ENCODE peak calls at places on chromosomes 11 and 22, in eight cellular contexts. T is RWPE1; E is kidney; F is CD8-positive, alpha-beta T cell; D is fibroblast of the aortic adventitia; Z is AG10803; A is spleen; J is neural progenitor cell. K is an unnamed sample.

GRCh38 chr11:69950621-69951020 is 127.5 kb upstream of the ANO1 start:
- DNase-seq in E (peak), T (no peak), A (no peak), D (no peak), F (no peak), Z (no peak), J (no peak), K (no peak)

GRCh38 chr11:62922653-62923371 is 1.6 kb upstream of the CHRM1 start:
- DNase-seq in D (no peak), Z (no peak), A (no peak), T (no peak), F (no peak), E (peak), J (peak), K (no peak)

GRCh38 chr11:6251120-6251733 is 8.4 kb upstream of the CCKBR start:
- DNase-seq in T (peak), D (peak), Z (peak), E (peak), J (peak), F (peak), A (peak), K (no peak)

GRCh38 chr11:132056689-132057088 is 686.3 kb downstream of the NTM start:
- DNase-seq in T (no peak), Z (peak), D (peak), A (no peak), F (no peak), E (no peak), J (no peak), K (no peak)

GRCh38 chr11:7759010-7759409 is 37.7 kb downstream of the OR5P2 start:
- DNase-seq in Z (no peak), D (no peak), J (no peak), F (no peak), E (no peak), T (no peak), A (no peak), K (no peak)

GRCh38 chr22:27240298-27240885 is 561.2 kb downstream of the MN1 start:
- DNase-seq in A (no peak), D (no peak), E (no peak), F (no peak), T (no peak), Z (peak), J (no peak), K (no peak)

GRCh38 chr11:11533057-11533456 is 88.7 kb downstream of the GALNT18 start:
- DNase-seq in D (no peak), E (no peak), J (no peak), A (no peak), Z (no peak), F (no peak), T (no peak), K (no peak)

GRCh38 chr11:82047200-82047599 is 686.5 kb downstream of the FAM181B start:
- DNase-seq in E (no peak), D (no peak), F (no peak), T (no peak), Z (no peak), A (no peak), J (no peak), K (no peak)

GRCh38 chr22:38017272-38017920 is 33.0 kb upstream of the SOX10 start:
- DNase-seq in E (peak), A (no peak), D (peak), Z (peak), T (no peak), J (no peak), F (no peak), K (no peak)

GRCh38 chr11:44528103-44528502 is 37.4 kb upstream of the CD82 start:
- DNase-seq in F (no peak), Z (no peak), J (no peak), D (no peak), A (no peak), E (no peak), T (no peak), K (no peak)

GRCh38 chr22:20268350-20269012 is 363 bp upstream of the RTN4R start:
- DNase-seq in T (peak), Z (peak), E (no peak), D (peak), F (peak), J (peak), A (peak), K (peak)

GRCh38 chr11:47270331-47271271 is 668 bp downstream of the MADD start:
- DNase-seq in E (no peak), D (peak), F (peak), Z (peak), T (peak), J (no peak), A (peak), K (peak)

GRCh38 chr11:47267858-47268257 is 2.1 kb upstream of the MADD start:
- DNase-seq in J (no peak), E (no peak), A (no peak), D (no peak), F (no peak), T (no peak), Z (no peak), K (no peak)

GRCh38 chr11:47269829-47270305 is at the start of gene MADD:
- DNase-seq in F (peak), A (peak), E (peak), T (peak), D (peak), Z (peak), J (peak), K (peak)

GRCh38 chr11:47268448-47269001 is 1.4 kb upstream of the MADD start:
- DNase-seq in T (no peak), D (no peak), E (peak), A (peak), F (no peak), Z (no peak), J (no peak), K (no peak)

GRCh38 chr11:47269002-47269828 is 718 bp upstream of the MADD start:
- DNase-seq in J (peak), Z (peak), T (peak), D (peak), F (peak), E (peak), A (peak), K (peak)
- TF ChIP-seq CTCF in J (no peak), Z (peak), T (peak), D (peak), F (peak), E (no peak), A (peak), K (no peak)

DNA sequence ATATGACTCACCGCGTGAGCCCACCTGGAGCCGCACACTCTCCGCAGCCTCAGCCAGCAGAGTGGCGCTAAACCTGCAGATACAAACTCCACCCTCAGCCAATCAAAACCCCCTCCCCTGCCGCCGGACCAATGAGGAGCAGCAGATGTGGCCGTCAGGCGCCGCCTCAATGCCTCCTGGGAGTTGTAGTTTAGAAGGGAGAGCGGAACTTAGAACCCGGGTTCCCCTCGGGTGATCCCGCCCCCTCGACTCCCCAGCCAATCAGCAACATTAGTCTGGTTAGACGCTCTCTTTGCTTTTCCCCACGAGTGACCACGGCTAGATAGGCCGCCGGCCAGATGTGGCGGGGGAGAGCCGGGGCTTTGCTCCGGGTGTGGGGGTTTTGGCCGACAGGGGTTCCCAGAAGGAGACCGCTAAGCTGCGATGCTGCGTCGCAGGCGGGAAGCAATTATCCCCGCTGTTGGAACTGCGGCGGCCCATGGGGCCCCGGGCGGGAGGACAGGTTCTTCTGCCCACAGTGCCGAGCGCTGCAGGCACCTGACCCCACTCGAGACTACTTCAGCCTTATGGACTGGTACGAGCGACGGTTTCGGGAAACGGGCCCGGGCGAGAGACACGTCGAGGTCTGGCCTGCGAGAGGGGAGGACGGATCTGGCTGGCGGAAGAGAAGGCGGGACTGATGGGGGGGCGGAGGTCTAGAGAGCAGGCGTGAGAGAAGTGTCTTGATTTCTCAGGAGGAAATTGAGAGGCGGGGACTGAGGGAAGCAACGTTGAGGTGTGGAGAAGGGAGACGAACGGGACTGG is at the start of the genes CHEK2 and HSCB:
- DNase-seq in Z (peak), J (peak), E (peak), A (peak), T (peak), F (peak), D (peak), K (peak)
- TF ChIP-seq CTCF in Z (no peak), J (peak), E (no peak), A (no peak), T (peak), F (no peak), D (peak), K (no peak)

DNA sequence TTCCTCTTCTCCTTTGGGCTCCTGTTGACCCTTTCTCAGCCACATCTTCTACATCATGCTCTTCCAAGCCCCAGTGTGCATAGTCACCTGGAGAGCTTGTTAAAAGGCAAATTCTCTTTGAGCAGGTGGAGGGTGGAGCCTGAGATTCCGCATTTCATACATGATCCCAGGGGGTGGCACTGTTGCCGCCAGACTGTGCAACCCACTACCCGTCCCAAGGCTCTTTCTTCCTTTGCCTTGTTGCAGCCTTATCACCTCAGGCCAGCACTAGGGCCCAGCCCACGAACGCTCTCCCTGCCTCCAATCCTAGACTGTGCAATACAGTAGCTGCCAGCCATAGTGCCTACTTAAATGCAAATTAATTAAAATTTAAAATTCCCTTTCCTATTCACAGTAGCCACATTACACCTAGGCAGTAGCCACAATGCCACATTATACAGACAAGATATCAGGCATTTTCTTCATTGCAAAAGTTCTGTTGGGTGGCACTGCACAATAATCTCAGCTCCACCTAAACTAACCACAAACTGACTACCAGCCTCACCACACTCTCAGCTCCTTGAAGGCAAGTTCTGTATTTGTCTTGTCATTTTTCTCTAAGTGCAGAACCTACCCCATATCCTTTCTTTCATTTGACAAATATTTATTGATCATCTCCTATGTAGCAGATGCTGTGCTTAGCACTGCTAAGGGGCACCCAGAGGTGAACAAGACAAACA is 4.6 kb upstream of the KCNJ5 start:
- DNase-seq in A (no peak), F (no peak), J (peak), T (peak), Z (no peak), E (no peak), D (no peak), K (no peak)
- TF ChIP-seq CTCF in A (no peak), F (no peak), J (peak), T (peak), Z (no peak), E (peak), D (no peak), K (no peak)

GRCh38 chr11:19812710-19813109 is 100.1 kb downstream of the NAV2 start:
- DNase-seq in T (no peak), F (no peak), A (no peak), Z (peak), J (no peak), D (peak), E (no peak), K (no peak)

GRCh38 chr11:19816040-19816439 is 103.4 kb downstream of the NAV2 start:
- DNase-seq in E (no peak), Z (peak), J (no peak), F (no peak), T (no peak), D (no peak), A (no peak), K (no peak)

GRCh38 chr11:19813158-19813879 is 100.7 kb downstream of the NAV2 start:
- DNase-seq in D (no peak), Z (no peak), T (no peak), F (no peak), J (no peak), E (no peak), A (no peak), K (no peak)

GRCh38 chr11:19812096-19812495 is 99.5 kb downstream of the NAV2 start:
- DNase-seq in D (no peak), T (no peak), F (no peak), J (no peak), Z (no peak), A (no peak), E (no peak), K (no peak)

DNA sequence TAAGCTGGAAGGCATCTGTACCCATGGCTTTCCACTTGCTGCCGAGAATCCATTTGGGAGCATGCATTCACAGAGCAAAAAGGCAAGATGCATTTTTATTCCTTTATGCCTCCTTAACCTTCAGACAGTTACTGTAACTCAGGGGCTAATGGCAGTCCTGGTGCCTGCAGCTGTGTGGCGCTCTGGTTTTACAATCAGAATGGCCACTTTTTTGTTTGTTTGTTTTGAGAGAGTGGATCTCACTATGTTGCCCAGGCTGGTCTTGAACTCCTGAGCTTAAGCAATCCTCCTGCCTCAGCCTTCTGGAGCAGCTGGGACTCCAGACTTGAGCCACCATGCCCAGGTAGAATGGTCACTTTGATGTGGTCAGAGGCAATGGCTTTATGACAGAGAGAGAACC is 101.8 kb downstream of the NAV2 start:
- DNase-seq in J (no peak), T (no peak), Z (no peak), E (no peak), F (no peak), A (no peak), D (no peak), K (no peak)
- TF ChIP-seq CTCF in J (peak), T (no peak), Z (peak), E (no peak), F (no peak), A (no peak), D (no peak), K (no peak)

GRCh38 chr11:102683277-102683676 is 22.3 kb downstream of the MMP27 start:
- DNase-seq in J (peak), F (no peak), Z (no peak), A (no peak), E (no peak), D (no peak), T (no peak), K (no peak)
- TF ChIP-seq CTCF in J (no peak), F (no peak), Z (no peak), A (no peak), E (no peak), D (no peak), T (no peak), K (no peak)

GRCh38 chr11:60610702-60611101 is 88.7 kb upstream of the MS4A8 start:
- DNase-seq in F (no peak), E (no peak), A (no peak), Z (no peak), T (no peak), J (no peak), D (no peak), K (no peak)

GRCh38 chr11:60609632-60610031 is 89.8 kb upstream of the MS4A8 start:
- DNase-seq in J (no peak), D (no peak), T (no peak), A (no peak), Z (no peak), E (no peak), F (no peak), K (no peak)

DNA sequence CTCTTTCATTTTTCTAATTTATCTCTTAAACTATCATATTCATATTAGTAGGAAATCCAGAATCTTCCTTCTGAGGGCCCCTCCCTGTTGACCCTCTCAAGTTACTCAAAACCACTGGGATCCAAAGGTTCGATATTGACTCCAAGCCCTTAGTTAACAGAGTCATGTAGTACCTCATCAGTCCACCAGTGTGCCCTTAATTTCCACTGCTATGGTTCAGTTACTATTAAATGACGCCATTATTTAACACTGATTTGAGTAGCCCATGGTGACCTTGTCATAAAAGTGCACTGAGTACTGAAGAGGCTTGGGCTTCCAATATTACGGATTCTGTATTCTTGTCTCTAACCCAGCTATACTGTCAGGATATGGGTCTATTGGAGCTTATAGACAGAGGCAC is 91.9 kb upstream of the MS4A8 start:
- DNase-seq in D (no peak), E (no peak), A (no peak), Z (no peak), F (no peak), T (no peak), J (no peak), K (no peak)
- TF ChIP-seq CTCF in D (no peak), E (no peak), A (no peak), Z (no peak), F (no peak), T (no peak), J (peak), K (no peak)

GRCh38 chr11:77999446-77999845 is 5.0 kb upstream of the INTS4 start:
- DNase-seq in Z (no peak), F (no peak), E (no peak), A (no peak), D (no peak), J (no peak), T (no peak), K (no peak)

GRCh38 chr11:77994434-77995362 is at the start of gene INTS4:
- DNase-seq in T (peak), Z (peak), D (peak), F (peak), E (peak), A (peak), J (peak), K (peak)

DNA sequence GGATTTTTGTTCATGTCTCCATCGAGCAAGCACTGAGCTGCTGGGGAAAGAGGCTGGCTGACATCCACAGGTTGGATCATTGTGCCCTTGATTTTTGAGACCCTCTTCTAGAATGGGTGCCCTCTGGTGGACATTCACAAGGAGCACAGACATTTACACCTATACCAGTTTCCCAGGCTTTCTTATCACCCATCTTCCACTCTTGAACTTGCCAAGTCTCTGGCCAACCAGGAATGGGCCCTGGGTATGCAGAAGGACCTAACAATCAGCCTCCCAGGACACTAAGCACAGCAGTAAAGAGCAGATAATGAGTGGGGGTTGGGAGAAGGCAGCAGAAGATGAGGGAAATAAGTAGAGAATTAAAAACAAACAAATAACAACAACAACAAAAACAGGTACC is 5.7 kb upstream of the INTS4 start:
- DNase-seq in A (no peak), T (peak), J (peak), E (no peak), Z (peak), D (peak), F (peak), K (no peak)
- TF ChIP-seq CTCF in A (peak), T (peak), J (peak), E (peak), Z (peak), D (peak), F (peak), K (peak)

K was measured in natural killer cell.